ENCODE peak calls at places on chromosome 4, in six cellular contexts. One of them, this sample, is unnamed.
A peak's percentile ranks its signal among the peaks of the same experiment; 100 is the strongest.

GRCh38 chr4:40190880-40191815 is 5.7 kb upstream of the RHOH start:
- DNase-seq in sigmoid colon: no peak
- DNase-seq in heart right ventricle: no peak
- DNase-seq in hepatocyte: peak; percentile 19
- DNase-seq in gastrocnemius medialis: no peak
- DNase-seq in tibial nerve: no peak
- DNase-seq in this sample: no peak

GRCh38 chr4:148980782-148981181 is 538.6 kb upstream of the NR3C2 start:
- DNase-seq in sigmoid colon: no peak
- DNase-seq in heart right ventricle: no peak
- DNase-seq in hepatocyte: no peak
- DNase-seq in gastrocnemius medialis: no peak
- DNase-seq in tibial nerve: no peak
- DNase-seq in this sample: no peak

GRCh38 chr4:64882311-64883086 is 473.2 kb upstream of the TECRL start:
- DNase-seq in sigmoid colon: no peak
- DNase-seq in heart right ventricle: no peak
- DNase-seq in hepatocyte: no peak
- DNase-seq in gastrocnemius medialis: no peak
- DNase-seq in tibial nerve: no peak
- DNase-seq in this sample: no peak

GRCh38 chr4:94695389-94695788 is 62.4 kb upstream of the BMPR1B start:
- DNase-seq in sigmoid colon: no peak
- DNase-seq in heart right ventricle: no peak
- DNase-seq in hepatocyte: no peak
- DNase-seq in gastrocnemius medialis: no peak
- DNase-seq in tibial nerve: no peak
- DNase-seq in this sample: no peak

GRCh38 chr4:143234153-143234552 is 49.4 kb downstream of the USP38 start:
- DNase-seq in sigmoid colon: no peak
- DNase-seq in heart right ventricle: no peak
- DNase-seq in hepatocyte: no peak
- DNase-seq in gastrocnemius medialis: no peak
- DNase-seq in tibial nerve: no peak
- DNase-seq in this sample: no peak

GRCh38 chr4:174658246-174658645 is 136.0 kb upstream of the HPGD start:
- DNase-seq in sigmoid colon: no peak
- DNase-seq in heart right ventricle: no peak
- DNase-seq in hepatocyte: no peak
- DNase-seq in gastrocnemius medialis: no peak
- DNase-seq in tibial nerve: no peak
- DNase-seq in this sample: no peak

GRCh38 chr4:176791591-176792347 is 953 bp downstream of the VEGFC start:
- DNase-seq in sigmoid colon: peak; percentile 62
- DNase-seq in heart right ventricle: peak; percentile 16
- DNase-seq in hepatocyte: peak; percentile 37
- DNase-seq in gastrocnemius medialis: no peak
- DNase-seq in tibial nerve: no peak
- DNase-seq in this sample: no peak

GRCh38 chr4:10534820-10535219 is 77.6 kb upstream of the ZNF518B start:
- DNase-seq in sigmoid colon: no peak
- DNase-seq in heart right ventricle: no peak
- DNase-seq in hepatocyte: no peak
- DNase-seq in gastrocnemius medialis: no peak
- DNase-seq in tibial nerve: no peak
- DNase-seq in this sample: no peak

GRCh38 chr4:22884157-22884556 is 191.4 kb downstream of the GBA3 start:
- DNase-seq in sigmoid colon: no peak
- DNase-seq in heart right ventricle: no peak
- DNase-seq in hepatocyte: no peak
- DNase-seq in gastrocnemius medialis: no peak
- DNase-seq in tibial nerve: no peak
- DNase-seq in this sample: no peak

GRCh38 chr4:14831447-14831846 is 170.8 kb upstream of the CPEB2 start:
- DNase-seq in sigmoid colon: no peak
- DNase-seq in heart right ventricle: no peak
- DNase-seq in hepatocyte: no peak
- DNase-seq in gastrocnemius medialis: no peak
- DNase-seq in tibial nerve: no peak
- DNase-seq in this sample: no peak

GRCh38 chr4:184617611-184618196 is 31.5 kb downstream of the CASP3 start:
- DNase-seq in sigmoid colon: no peak
- DNase-seq in heart right ventricle: peak; percentile 16
- DNase-seq in hepatocyte: no peak
- DNase-seq in gastrocnemius medialis: no peak
- DNase-seq in tibial nerve: no peak
- DNase-seq in this sample: peak; percentile 20
- H3K9me3 ChIP-seq in sigmoid colon: no peaks in the 10 kb centered on the region
- H3K9me3 ChIP-seq in heart right ventricle: no peaks in the 10 kb centered on the region
- H3K9me3 ChIP-seq in hepatocyte: peaks cover 4% of the 10 kb centered on the region
- H3K9me3 ChIP-seq in gastrocnemius medialis: no peaks in the 10 kb centered on the region
- H3K9me3 ChIP-seq in tibial nerve: no peaks in the 10 kb centered on the region
- H3K9me3 ChIP-seq in this sample: peaks cover 7% of the 10 kb centered on the region

GRCh38 chr4:172787117-172787516 is 381.5 kb upstream of the GALNT7 start:
- DNase-seq in sigmoid colon: no peak
- DNase-seq in heart right ventricle: no peak
- DNase-seq in hepatocyte: no peak
- DNase-seq in gastrocnemius medialis: no peak
- DNase-seq in tibial nerve: no peak
- DNase-seq in this sample: no peak

GRCh38 chr4:172791841-172792240 is 376.8 kb upstream of the GALNT7 start:
- DNase-seq in sigmoid colon: no peak
- DNase-seq in heart right ventricle: no peak
- DNase-seq in hepatocyte: no peak
- DNase-seq in gastrocnemius medialis: no peak
- DNase-seq in tibial nerve: no peak
- DNase-seq in this sample: no peak

GRCh38 chr4:172785623-172786022 is 383.0 kb upstream of the GALNT7 start:
- DNase-seq in sigmoid colon: no peak
- DNase-seq in heart right ventricle: no peak
- DNase-seq in hepatocyte: no peak
- DNase-seq in gastrocnemius medialis: no peak
- DNase-seq in tibial nerve: no peak
- DNase-seq in this sample: no peak

DNA sequence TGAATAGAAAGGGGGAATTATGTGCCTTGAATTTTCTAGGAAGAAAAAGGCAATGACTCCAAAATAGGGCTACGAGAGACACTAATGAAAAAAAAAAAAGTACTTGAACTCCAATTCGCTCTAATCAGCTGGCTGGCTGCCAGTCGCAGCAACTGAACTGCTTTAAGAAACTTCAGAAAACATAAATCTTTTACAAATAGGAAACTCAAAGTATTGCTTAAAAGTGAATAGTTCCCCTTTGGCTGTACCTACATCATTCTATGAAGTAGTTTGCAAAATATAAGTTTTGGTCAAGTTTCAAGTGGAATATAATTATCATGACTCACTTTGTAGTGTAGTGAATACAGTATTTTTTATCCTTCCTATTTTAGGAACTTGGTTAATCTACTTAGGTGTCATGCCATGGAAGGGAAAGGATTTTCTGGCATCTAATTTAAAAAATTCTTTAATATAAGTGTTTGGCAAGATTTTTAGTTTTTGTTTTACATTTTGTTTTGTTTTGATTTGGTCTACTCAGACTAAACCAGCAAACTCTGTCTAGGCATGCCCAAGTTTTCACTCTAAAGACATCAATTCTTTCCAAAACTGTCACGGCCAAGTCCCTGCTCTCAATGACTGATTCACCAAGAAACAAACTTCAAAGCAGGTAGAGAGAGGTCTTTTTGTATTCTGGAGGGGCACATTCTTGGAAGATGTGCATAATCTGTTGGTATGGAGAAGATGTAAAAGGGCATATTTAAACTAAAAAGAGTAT is 382.4 kb upstream of the GALNT7 start:
- DNase-seq in sigmoid colon: no peak
- DNase-seq in heart right ventricle: no peak
- DNase-seq in hepatocyte: no peak
- DNase-seq in gastrocnemius medialis: no peak
- DNase-seq in tibial nerve: no peak
- DNase-seq in this sample: no peak
- TF ChIP-seq CTCF in sigmoid colon: no peak
- TF ChIP-seq CTCF in heart right ventricle: no peak
- TF ChIP-seq CTCF in hepatocyte: no peak
- TF ChIP-seq CTCF in gastrocnemius medialis: no peak
- TF ChIP-seq CTCF in tibial nerve: no peak
- TF ChIP-seq CTCF in this sample: no peak

GRCh38 chr4:128247906-128248305 is 39.7 kb downstream of the PGRMC2 start:
- DNase-seq in sigmoid colon: no peak
- DNase-seq in heart right ventricle: no peak
- DNase-seq in hepatocyte: no peak
- DNase-seq in gastrocnemius medialis: no peak
- DNase-seq in tibial nerve: no peak
- DNase-seq in this sample: no peak
- H3K9me3 ChIP-seq in sigmoid colon: no peaks in the 10 kb centered on the region
- H3K9me3 ChIP-seq in heart right ventricle: peaks cover 6% of the 10 kb centered on the region
- H3K9me3 ChIP-seq in hepatocyte: peaks cover 4% of the 10 kb centered on the region
- H3K9me3 ChIP-seq in gastrocnemius medialis: no peaks in the 10 kb centered on the region
- H3K9me3 ChIP-seq in tibial nerve: peaks cover 3% of the 10 kb centered on the region
- H3K9me3 ChIP-seq in this sample: peaks cover 11% of the 10 kb centered on the region

DNA sequence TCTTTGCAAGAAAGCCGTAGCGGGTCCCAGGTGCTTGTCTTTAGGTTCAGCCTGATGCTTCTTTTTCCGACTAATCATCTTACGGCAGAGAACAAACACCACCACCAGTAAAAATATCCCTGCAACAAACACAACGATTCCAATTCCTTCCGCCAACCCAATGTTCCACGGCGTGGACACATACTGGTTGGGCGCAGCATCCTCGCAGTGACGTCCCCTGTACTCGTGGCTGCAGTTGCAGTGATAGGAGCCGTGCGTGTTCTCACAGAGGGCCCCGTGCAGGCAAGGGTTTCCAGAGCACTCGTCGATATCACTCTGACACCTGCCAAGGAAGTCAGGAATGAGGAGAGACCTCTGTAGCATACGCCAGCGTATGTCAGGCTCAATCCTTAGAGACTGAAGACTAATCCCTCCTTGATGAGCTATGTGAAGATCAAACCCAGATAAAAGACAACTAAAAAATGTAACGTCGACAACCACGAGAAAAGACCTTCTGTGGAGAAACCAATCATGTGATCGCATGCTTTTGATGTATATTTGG is 41.6 kb upstream of the MTNR1A start:
- DNase-seq in sigmoid colon: no peak
- DNase-seq in heart right ventricle: no peak
- DNase-seq in hepatocyte: no peak
- DNase-seq in gastrocnemius medialis: no peak
- DNase-seq in tibial nerve: no peak
- DNase-seq in this sample: no peak
- TF ChIP-seq CTCF in sigmoid colon: no peak
- TF ChIP-seq CTCF in heart right ventricle: no peak
- TF ChIP-seq CTCF in hepatocyte: no peak
- TF ChIP-seq CTCF in gastrocnemius medialis: no peak
- TF ChIP-seq CTCF in tibial nerve: no peak
- TF ChIP-seq CTCF in this sample: no peak

GRCh38 chr4:107708225-107708624 is 11.8 kb downstream of the PAPSS1 start:
- DNase-seq in sigmoid colon: no peak
- DNase-seq in heart right ventricle: no peak
- DNase-seq in hepatocyte: no peak
- DNase-seq in gastrocnemius medialis: no peak
- DNase-seq in tibial nerve: no peak
- DNase-seq in this sample: no peak
- H3K9me3 ChIP-seq in sigmoid colon: peaks cover 3% of the 10 kb centered on the region
- H3K9me3 ChIP-seq in heart right ventricle: peaks cover 33% of the 10 kb centered on the region
- H3K9me3 ChIP-seq in hepatocyte: peaks cover 20% of the 10 kb centered on the region
- H3K9me3 ChIP-seq in gastrocnemius medialis: no peaks in the 10 kb centered on the region
- H3K9me3 ChIP-seq in tibial nerve: peaks cover 25% of the 10 kb centered on the region
- H3K9me3 ChIP-seq in this sample: peaks cover 30% of the 10 kb centered on the region

GRCh38 chr4:118280501-118281218 is 72.1 kb downstream of the PRSS12 start:
- DNase-seq in sigmoid colon: no peak
- DNase-seq in heart right ventricle: no peak
- DNase-seq in hepatocyte: peak; percentile 77
- DNase-seq in gastrocnemius medialis: no peak
- DNase-seq in tibial nerve: peak; percentile 37
- DNase-seq in this sample: no peak
- TF ChIP-seq CTCF in sigmoid colon: no peak
- TF ChIP-seq CTCF in heart right ventricle: no peak
- TF ChIP-seq CTCF in hepatocyte: peak; percentile 81
- TF ChIP-seq CTCF in gastrocnemius medialis: no peak
- TF ChIP-seq CTCF in tibial nerve: peak; percentile 51
- TF ChIP-seq CTCF in this sample: peak; percentile 8

This sample was measured in mucosa of descending colon.